ENCODE peak calls at places on chromosomes 4 and X, in seven cellular contexts. P, S, J, A, D, O and G are unnamed samples.

GRCh38 chr4:106092361-106093040 is 197.2 kb downstream of the NPNT start:
- DNase-seq in O (no peak), D (no peak), P (no peak), A (no peak), S (no peak), J (no peak), G (no peak)

GRCh38 chr4:159864337-159864736 is 761.5 kb downstream of the RAPGEF2 start:
- DNase-seq in A (no peak), J (no peak), P (no peak), D (no peak), S (no peak), O (no peak), G (no peak)

GRCh38 chr4:16264798-16265197 is 38.5 kb upstream of the TAPT1 start:
- DNase-seq in P (no peak), O (peak; percentile 45), A (peak; percentile 77), D (peak; percentile 55), S (no peak), J (no peak), G (peak; percentile 54)

GRCh38 chrX:129522184-129523059 is 868 bp downstream of the SMARCA1 start:
- DNase-seq in S (no peak), J (peak; percentile 38), O (peak; percentile 67), A (peak; percentile 52), P (peak; percentile 87), D (peak; percentile 50), G (peak; percentile 55)

GRCh38 chr4:8547108-8547911 is 32.9 kb upstream of the GPR78 start:
- DNase-seq in J (peak; percentile 39), S (no peak), P (no peak), D (peak; percentile 41), A (peak; percentile 58), O (no peak), G (peak; percentile 39)

GRCh38 chrX:56790778-56791177 is 61.7 kb downstream of the NBDY start:
- DNase-seq in O (no peak), P (no peak), S (no peak), J (no peak), A (no peak), D (no peak), G (no peak)

GRCh38 chr4:144591401-144591800 is 54.6 kb upstream of the HHIP start:
- DNase-seq in O (no peak), A (peak; percentile 87), P (no peak), D (peak; percentile 73), J (no peak), S (no peak), G (peak; percentile 62)

GRCh38 chr4:107034982-107035710 is 967 bp downstream of the DKK2 start:
- DNase-seq in D (peak; percentile 37), J (peak; percentile 51), S (no peak), P (peak; percentile 85), O (no peak), A (peak; percentile 12), G (no peak)

GRCh38 chr4:37157403-37158167 is 87.0 kb upstream of the NWD2 start:
- DNase-seq in O (no peak), J (peak; percentile 3), S (no peak), D (no peak), A (no peak), P (no peak), G (no peak)

DNA sequence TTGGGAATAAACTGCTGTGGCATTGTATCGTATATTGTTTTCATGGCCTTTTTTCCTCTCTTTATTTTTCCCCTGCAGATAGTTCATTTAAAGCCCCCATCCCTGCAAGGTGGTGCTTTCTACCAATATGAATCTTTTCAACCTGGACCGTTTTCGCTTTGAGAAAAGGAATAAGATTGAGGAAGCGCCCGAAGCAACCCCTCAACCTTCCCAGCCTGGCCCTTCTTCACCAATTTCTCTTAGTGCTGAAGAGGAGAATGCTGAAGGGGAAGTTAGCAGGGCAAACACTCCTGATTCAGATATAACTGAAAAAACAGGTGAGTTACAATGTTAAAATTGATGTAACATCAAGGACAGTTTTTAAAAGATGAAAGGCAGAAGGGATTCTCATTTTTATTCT is 603 bp downstream of the SMARCAD1 start:
- DNase-seq in D (no peak), S (no peak), P (no peak), A (no peak), J (no peak), O (no peak), G (no peak)
- TF ChIP-seq CTCF in D (no peak), S (no peak), P (no peak), A (no peak), J (no peak), O (no peak), G (no peak)

DNA sequence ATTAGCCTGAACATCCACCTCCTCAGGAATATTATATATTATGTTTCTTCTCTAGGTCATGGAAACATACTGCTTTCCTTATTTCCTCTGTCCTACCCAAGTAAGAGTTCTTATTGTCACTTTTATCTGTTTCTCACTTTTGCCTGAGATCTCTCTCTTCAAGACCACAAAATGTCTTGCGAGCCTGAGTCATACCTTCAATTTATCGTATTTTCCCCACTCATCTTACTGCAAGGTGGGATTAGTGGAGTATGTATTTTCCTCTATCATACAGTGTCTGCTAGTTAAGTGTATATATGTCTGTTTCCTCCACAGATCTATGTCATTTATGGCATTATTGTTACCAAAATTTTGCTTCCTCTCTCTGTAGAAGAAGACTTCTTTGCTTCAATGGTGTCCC is 124.5 kb downstream of the EIF4E start:
- DNase-seq in D (no peak), J (no peak), S (no peak), O (no peak), A (no peak), P (no peak), G (no peak)
- TF ChIP-seq CTCF in D (no peak), J (no peak), S (no peak), O (no peak), A (no peak), P (no peak), G (no peak)

GRCh38 chrX:149121526-149121925 is 383.6 kb downstream of the IDS start:
- DNase-seq in D (no peak), J (no peak), P (no peak), S (no peak), A (no peak), O (no peak), G (no peak)

GRCh38 chrX:149124526-149125108 is 380.5 kb downstream of the IDS start:
- DNase-seq in O (no peak), S (no peak), P (no peak), J (no peak), A (no peak), D (no peak), G (no peak)

GRCh38 chrX:149114874-149115273 is 390.2 kb downstream of the IDS start:
- DNase-seq in S (no peak), A (no peak), O (no peak), P (no peak), D (no peak), J (no peak), G (no peak)

DNA sequence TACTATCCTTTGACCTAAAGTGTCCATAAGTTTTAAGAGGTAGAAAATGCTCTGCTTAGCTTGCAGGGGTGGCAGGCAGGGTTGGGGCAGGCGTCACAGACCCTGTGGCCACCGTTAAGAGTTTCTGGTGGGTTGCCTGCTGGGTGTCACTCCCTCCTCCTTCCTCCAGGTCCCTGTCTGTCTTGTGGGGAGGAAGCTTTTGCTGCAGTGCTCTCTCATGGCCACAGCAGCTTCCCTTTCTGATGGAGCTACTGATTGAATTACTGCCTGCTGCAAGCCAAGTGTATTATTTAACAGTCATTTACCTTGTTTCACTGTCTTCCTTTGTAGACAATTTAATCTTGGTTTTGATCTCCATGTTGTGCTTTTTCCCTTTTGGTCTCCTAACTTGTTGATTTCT is 384.6 kb downstream of the IDS start:
- DNase-seq in P (no peak), A (no peak), D (no peak), S (no peak), O (no peak), J (no peak), G (no peak)
- TF ChIP-seq CTCF in P (no peak), A (no peak), D (no peak), S (no peak), O (no peak), J (no peak), G (no peak)

GRCh38 chrX:115549008-115549407 is 12.0 kb upstream of the PLS3 start:
- DNase-seq in D (no peak), P (no peak), J (no peak), S (no peak), A (no peak), O (no peak), G (no peak)

GRCh38 chrX:115553171-115553570 is 7.8 kb upstream of the PLS3 start:
- DNase-seq in O (no peak), D (no peak), P (no peak), J (no peak), A (no peak), S (no peak), G (no peak)

GRCh38 chrX:115547448-115547847 is 13.5 kb upstream of the PLS3 start:
- DNase-seq in A (no peak), D (no peak), J (no peak), O (no peak), P (no peak), S (no peak), G (no peak)
- TF ChIP-seq CTCF in A (peak; percentile 18), D (peak; percentile 3), J (no peak), O (no peak), P (no peak), S (peak; percentile 55), G (peak; percentile 11)

GRCh38 chr4:3010577-3010976 is 47.2 kb downstream of the GRK4 start:
- DNase-seq in P (no peak), O (no peak), D (no peak), J (no peak), S (no peak), A (no peak), G (no peak)

GRCh38 chr4:3011456-3012220 is 48.3 kb downstream of the GRK4 start:
- DNase-seq in S (no peak), O (no peak), J (no peak), D (no peak), P (no peak), A (no peak), G (no peak)

GRCh38 chr4:3009422-3009821 is 46.1 kb downstream of the GRK4 start:
- DNase-seq in J (no peak), D (peak; percentile 54), O (no peak), P (no peak), A (peak; percentile 9), S (no peak), G (no peak)

GRCh38 chr4:3013323-3013722 is 50.0 kb downstream of the GRK4 start:
- DNase-seq in J (no peak), S (no peak), D (no peak), A (no peak), P (no peak), O (no peak), G (no peak)

DNA sequence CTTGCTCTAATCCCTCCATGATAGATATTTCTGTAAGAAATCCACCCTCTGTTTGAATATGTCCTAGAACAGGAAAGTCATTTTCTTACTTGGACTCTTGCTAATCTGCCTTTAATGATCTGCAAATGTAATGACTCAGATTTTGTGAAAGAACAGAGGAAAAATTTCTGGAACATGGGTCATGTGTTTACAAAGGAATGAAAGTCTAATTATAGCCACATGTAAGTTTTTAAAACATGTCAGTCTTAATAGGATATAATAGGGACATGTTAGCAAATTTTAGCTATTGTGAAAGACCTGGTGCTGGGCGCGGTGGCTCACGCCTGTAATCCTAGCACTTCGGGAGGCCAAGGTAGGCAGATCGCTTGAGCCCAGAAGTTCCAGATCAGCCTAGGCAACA is 47.6 kb downstream of the GRK4 start:
- DNase-seq in J (no peak), O (no peak), S (peak; percentile 10), A (peak; percentile 81), D (peak; percentile 89), P (no peak), G (peak; percentile 89)
- TF ChIP-seq CTCF in J (no peak), O (no peak), S (no peak), A (no peak), D (no peak), P (no peak), G (no peak)